ENCODE peak calls at places on chromosomes 16 and 17, in five cellular contexts. B, L, W, R and D are unnamed samples.

GRCh38 chr16:84088695-84089395 is 27.9 kb downstream of the MBTPS1 start:
- DNase-seq in B (peak; percentile 27), L (no peak), W (peak; percentile 56), R (no peak), D (peak; percentile 73)

GRCh38 chr16:11234884-11235702 is 20.9 kb downstream of the SOCS1 start:
- DNase-seq in B (no peak), L (no peak), W (no peak), R (no peak), D (no peak)

GRCh38 chr17:29567362-29568330 is 809 bp upstream of the ABHD15 start:
- DNase-seq in B (peak; percentile 68), L (peak; percentile 80), W (peak; percentile 57), R (peak; percentile 66), D (peak; percentile 78)

GRCh38 chr17:42908872-42909700 is 8.5 kb downstream of the G6PC1 start:
- DNase-seq in B (no peak), L (no peak), W (no peak), R (no peak), D (no peak)

GRCh38 chr17:6239237-6239798 is 169.1 kb downstream of the WSCD1 start:
- DNase-seq in B (no peak), L (no peak), W (no peak), R (no peak), D (no peak)

GRCh38 chr17:14152726-14153125 is 83.4 kb downstream of the COX10 start:
- DNase-seq in B (no peak), L (no peak), W (no peak), R (no peak), D (peak; percentile 25)

GRCh38 chr16:86307518-86307903 is 202.8 kb upstream of the FOXF1 start:
- DNase-seq in B (no peak), L (no peak), W (no peak), R (no peak), D (no peak)

GRCh38 chr17:42674755-42675347 is 1.9 kb downstream of the PLEKHH3 start:
- DNase-seq in B (no peak), L (peak; percentile 67), W (no peak), R (peak; percentile 61), D (no peak)

GRCh38 chr16:89612415-89612814 is 1.0 kb upstream of the DPEP1 start:
- DNase-seq in B (no peak), L (no peak), W (no peak), R (no peak), D (no peak)

GRCh38 chr17:74466111-74466784 is at the start of gene CD300A:
- DNase-seq in B (no peak), L (no peak), W (no peak), R (peak; percentile 44), D (no peak)

GRCh38 chr17:57350266-57350665 is 93.9 kb downstream of the MSI2 start:
- DNase-seq in B (no peak), L (no peak), W (no peak), R (peak; percentile 31), D (no peak)

GRCh38 chr17:38333635-38334295 is 10.0 kb downstream of the GPR179 start:
- DNase-seq in B (peak; percentile 12), L (no peak), W (no peak), R (no peak), D (no peak)

GRCh38 chr16:69796285-69797118 is 34.4 kb downstream of the WWP2 start:
- DNase-seq in B (peak; percentile 7), L (peak; percentile 26), W (no peak), R (no peak), D (peak; percentile 36)

GRCh38 chr17:40113961-40114272 is 7.9 kb upstream of the MSL1 start:
- DNase-seq in B (no peak), L (no peak), W (no peak), R (no peak), D (no peak)

GRCh38 chr17:49497147-49498036 is 2.3 kb downstream of the NGFR start:
- DNase-seq in B (no peak), L (peak; percentile 42), W (no peak), R (peak; percentile 66), D (peak; percentile 77)
- H3K27me3 ChIP-seq in B (peaks cover 33% of the 10 kb centered on the region), L (peaks cover 23% of the 10 kb centered on the region), W (peaks cover 60% of the 10 kb centered on the region), R (no peaks in the 10 kb centered on the region), D (peaks cover 52% of the 10 kb centered on the region)

DNA sequence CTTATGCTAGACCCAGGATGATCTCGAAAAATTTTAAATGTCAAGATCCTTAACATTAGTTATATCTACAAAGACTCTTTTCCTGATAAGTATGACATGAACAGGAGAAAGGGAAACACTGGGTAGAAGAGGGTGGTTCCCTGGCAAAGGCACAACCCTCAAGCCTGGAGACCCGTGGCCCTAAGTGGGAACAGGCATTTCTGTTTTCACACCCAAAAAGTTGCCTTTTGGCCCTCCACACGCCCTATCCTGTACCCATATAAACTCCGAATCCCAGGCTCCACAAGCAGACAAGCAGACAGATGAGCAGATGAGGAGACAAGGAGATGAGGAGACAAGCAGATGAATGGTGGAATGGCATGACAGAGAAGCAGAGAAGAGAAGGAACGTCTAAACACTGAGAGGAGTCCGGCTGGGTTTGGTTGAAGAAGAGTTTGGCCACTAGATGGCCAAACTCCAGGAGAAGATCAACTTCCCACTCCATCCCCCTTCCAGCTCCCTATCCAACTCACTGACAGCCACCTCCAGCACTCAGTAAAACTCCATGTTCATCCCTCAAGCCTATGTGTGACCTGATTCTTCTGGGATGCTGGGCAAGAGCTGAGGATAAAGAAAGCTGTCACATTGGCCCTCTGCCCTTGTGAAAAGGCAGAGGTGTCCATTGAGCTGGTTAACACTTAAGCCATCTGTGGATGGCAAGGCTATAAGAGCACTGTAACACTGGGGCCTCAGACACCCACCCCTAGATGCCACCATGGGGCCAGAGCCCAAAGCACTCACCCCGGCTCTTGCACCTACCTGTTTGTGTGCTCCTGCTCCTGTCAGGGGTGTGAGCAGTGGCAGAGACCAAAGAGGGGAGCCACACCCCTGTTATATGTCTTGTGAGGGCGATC is 139.6 kb upstream of the FAM20A start:
- DNase-seq in B (no peak), L (no peak), W (no peak), R (no peak), D (no peak)
- H3K9me3 ChIP-seq in B (no peaks in the 10 kb centered on the region), L (no peaks in the 10 kb centered on the region), W (no peaks in the 10 kb centered on the region), R (peaks cover 12% of the 10 kb centered on the region), D (peaks cover 22% of the 10 kb centered on the region)

DNA sequence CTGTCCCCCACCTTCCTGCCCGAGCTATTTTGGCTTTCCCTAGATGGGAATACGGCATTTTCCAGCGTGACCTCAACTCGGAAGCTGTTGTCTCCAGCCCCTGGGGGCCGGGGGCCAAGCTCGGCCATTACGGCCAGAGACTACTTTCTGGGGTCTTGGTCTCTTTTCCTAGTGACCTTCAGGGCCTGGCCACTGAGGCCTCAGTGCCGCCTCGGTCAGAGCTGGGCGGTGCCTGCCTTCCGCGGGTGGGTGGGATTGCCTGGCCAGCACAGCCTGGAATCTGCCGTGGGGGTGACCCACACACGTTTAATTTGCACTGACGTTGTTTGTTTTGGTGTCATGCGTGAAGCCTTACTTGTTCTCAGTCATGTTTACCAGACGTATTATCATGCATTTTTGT is 29.2 kb downstream of the TSC2 start:
- DNase-seq in B (no peak), L (no peak), W (no peak), R (no peak), D (no peak)
- H3K27me3 ChIP-seq in B (no peaks in the 10 kb centered on the region), L (no peaks in the 10 kb centered on the region), W (no peaks in the 10 kb centered on the region), R (no peaks in the 10 kb centered on the region), D (no peaks in the 10 kb centered on the region)

GRCh38 chr16:78789556-78789955 is 690.1 kb downstream of the WWOX start:
- DNase-seq in B (no peak), L (no peak), W (no peak), R (no peak), D (no peak)

GRCh38 chr16:78791011-78791410 is 691.6 kb downstream of the WWOX start:
- DNase-seq in B (no peak), L (no peak), W (no peak), R (no peak), D (no peak)

GRCh38 chr16:78791926-78792325 is 692.5 kb downstream of the WWOX start:
- DNase-seq in B (no peak), L (no peak), W (no peak), R (no peak), D (no peak)

GRCh38 chr16:78794581-78795300 is 695.3 kb downstream of the WWOX start:
- DNase-seq in B (no peak), L (no peak), W (no peak), R (no peak), D (no peak)

GRCh38 chr16:78792952-78793351 is 693.5 kb downstream of the WWOX start:
- DNase-seq in B (no peak), L (no peak), W (no peak), R (no peak), D (no peak)
- H3K9me3 ChIP-seq in B (no peaks in the 10 kb centered on the region), L (no peaks in the 10 kb centered on the region), W (no peaks in the 10 kb centered on the region), R (no peaks in the 10 kb centered on the region), D (no peaks in the 10 kb centered on the region)